ENCODE peak calls at places on chromosome 10, in eight cellular contexts. Q is heart left ventricle, Z is GM23338, T is A549, P is HCT116, U is fibroblast of lung, M is OCI-LY7, A is SK-N-SH. R is an unnamed sample.

GRCh38 chr10:88968316-88968882 is 15.8 kb upstream of the ACTA2 start:
- DNase-seq in Q (no peak), Z (no peak), T (no peak), P (no peak), U (no peak), M (no peak), A (no peak), R (no peak)

GRCh38 chr10:89283174-89283987 is 18.5 kb upstream of the IFIT2 start:
- DNase-seq in Q (no peak), Z (no peak), T (no peak), P (no peak), U (peak), M (no peak), A (peak), R (no peak)

GRCh38 chr10:24034571-24034970 is 174.4 kb upstream of the KIAA1217 start:
- DNase-seq in Q (peak), Z (no peak), T (peak), P (no peak), U (no peak), M (no peak), A (peak), R (no peak)

GRCh38 chr10:96500519-96500918 is 13.2 kb downstream of the TLL2 start:
- DNase-seq in Q (no peak), Z (peak), T (no peak), P (no peak), U (no peak), M (no peak), A (no peak), R (no peak)

GRCh38 chr10:95414844-95415545 is 124.2 kb upstream of the PDLIM1 start:
- DNase-seq in Q (no peak), Z (no peak), T (no peak), P (no peak), U (no peak), M (no peak), A (no peak), R (no peak)

GRCh38 chr10:78435484-78436222 is 402.0 kb downstream of the RPS24 start:
- DNase-seq in Q (no peak), Z (no peak), T (no peak), P (no peak), U (no peak), M (no peak), A (peak), R (no peak)

GRCh38 chr10:112235920-112236319 is 47.3 kb upstream of the TECTB start:
- DNase-seq in Q (no peak), Z (no peak), T (no peak), P (no peak), U (no peak), M (no peak), A (no peak), R (no peak)

GRCh38 chr10:47288236-47288635 is 11.8 kb upstream of the GDF10 start:
- DNase-seq in Q (no peak), Z (no peak), T (no peak), P (no peak), U (no peak), M (no peak), A (no peak), R (no peak)

GRCh38 chr10:63240807-63241206 is 107.7 kb downstream of the NRBF2 start:
- DNase-seq in Q (no peak), Z (no peak), T (no peak), P (no peak), U (peak), M (no peak), A (no peak), R (no peak)

GRCh38 chr10:62907470-62908212 is 91.5 kb upstream of the EGR2 start:
- DNase-seq in Q (no peak), Z (no peak), T (no peak), P (no peak), U (no peak), M (peak), A (no peak), R (no peak)

GRCh38 chr10:110444009-110444347 is 53.7 kb upstream of the DUSP5 start:
- DNase-seq in Q (no peak), Z (no peak), T (no peak), P (no peak), U (no peak), M (no peak), A (peak), R (no peak)

GRCh38 chr10:101110856-101111523 is 20.1 kb upstream of the TLX1 start:
- DNase-seq in Q (no peak), Z (no peak), T (no peak), P (no peak), U (no peak), M (no peak), A (no peak), R (no peak)

GRCh38 chr10:125064681-125065492 is 95.5 kb downstream of the CTBP2 start:
- DNase-seq in Q (no peak), Z (peak), T (no peak), P (peak), U (peak), M (peak), A (no peak), R (no peak)

GRCh38 chr10:86361134-86362128 is 5.2 kb downstream of the GRID1 start:
- DNase-seq in Q (peak), Z (no peak), T (no peak), P (no peak), U (no peak), M (no peak), A (peak), R (peak)

GRCh38 chr10:29876008-29876555 is 183.3 kb downstream of the JCAD start:
- DNase-seq in Q (no peak), Z (no peak), T (no peak), P (no peak), U (peak), M (no peak), A (no peak), R (no peak)

GRCh38 chr10:3208481-3209406 is 36.2 kb upstream of the PITRM1 start:
- DNase-seq in Q (no peak), Z (no peak), T (no peak), P (no peak), U (no peak), M (no peak), A (no peak), R (no peak)

GRCh38 chr10:49367600-49367999 is 28.3 kb downstream of the DRGX start:
- DNase-seq in Q (no peak), Z (peak), T (no peak), P (no peak), U (no peak), M (no peak), A (no peak), R (no peak)

GRCh38 chr10:128040096-128040495 is 86.1 kb downstream of the MKI67 start:
- DNase-seq in Q (no peak), Z (no peak), T (no peak), P (no peak), U (no peak), M (no peak), A (no peak), R (no peak)

GRCh38 chr10:69883680-69884375 is 82.1 kb downstream of the COL13A1 start:
- DNase-seq in Q (peak), Z (no peak), T (no peak), P (no peak), U (no peak), M (no peak), A (no peak), R (no peak)

GRCh38 chr10:69881202-69881601 is 79.5 kb downstream of the COL13A1 start:
- DNase-seq in Q (no peak), Z (no peak), T (no peak), P (no peak), U (no peak), M (no peak), A (no peak), R (no peak)

GRCh38 chr10:69884686-69885085 is 83.0 kb downstream of the COL13A1 start:
- DNase-seq in Q (no peak), Z (no peak), T (no peak), P (no peak), U (no peak), M (no peak), A (no peak), R (no peak)

GRCh38 chr10:69885379-69886156 is 83.9 kb downstream of the COL13A1 start:
- DNase-seq in Q (no peak), Z (peak), T (no peak), P (no peak), U (no peak), M (peak), A (peak), R (no peak)

DNA sequence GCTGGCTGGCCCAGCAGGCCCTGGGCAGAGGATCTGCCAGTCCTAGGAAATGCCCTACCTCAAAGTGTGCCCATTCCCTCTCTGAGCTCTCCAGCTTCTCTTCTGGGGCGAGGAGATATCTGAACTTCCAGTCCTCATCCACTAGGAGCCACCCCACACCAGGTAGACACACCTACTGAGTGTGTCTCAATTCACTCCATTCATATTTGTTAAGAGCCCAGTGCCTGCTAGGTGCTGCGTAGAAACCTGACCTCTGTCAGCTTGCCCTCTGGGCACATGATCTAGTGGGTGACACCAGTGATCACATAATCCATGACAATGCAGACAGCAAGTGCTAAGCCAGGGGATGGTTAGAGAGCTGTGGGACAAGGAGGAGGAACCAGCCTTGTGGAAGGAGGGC is 81.5 kb downstream of the COL13A1 start:
- DNase-seq in Q (peak), Z (peak), T (peak), P (no peak), U (no peak), M (peak), A (no peak), R (no peak)
- TF ChIP-seq CTCF in Q (no peak), Z (peak), T (no peak), P (peak), U (no peak), M (peak), A (no peak), R (no peak)

DNA sequence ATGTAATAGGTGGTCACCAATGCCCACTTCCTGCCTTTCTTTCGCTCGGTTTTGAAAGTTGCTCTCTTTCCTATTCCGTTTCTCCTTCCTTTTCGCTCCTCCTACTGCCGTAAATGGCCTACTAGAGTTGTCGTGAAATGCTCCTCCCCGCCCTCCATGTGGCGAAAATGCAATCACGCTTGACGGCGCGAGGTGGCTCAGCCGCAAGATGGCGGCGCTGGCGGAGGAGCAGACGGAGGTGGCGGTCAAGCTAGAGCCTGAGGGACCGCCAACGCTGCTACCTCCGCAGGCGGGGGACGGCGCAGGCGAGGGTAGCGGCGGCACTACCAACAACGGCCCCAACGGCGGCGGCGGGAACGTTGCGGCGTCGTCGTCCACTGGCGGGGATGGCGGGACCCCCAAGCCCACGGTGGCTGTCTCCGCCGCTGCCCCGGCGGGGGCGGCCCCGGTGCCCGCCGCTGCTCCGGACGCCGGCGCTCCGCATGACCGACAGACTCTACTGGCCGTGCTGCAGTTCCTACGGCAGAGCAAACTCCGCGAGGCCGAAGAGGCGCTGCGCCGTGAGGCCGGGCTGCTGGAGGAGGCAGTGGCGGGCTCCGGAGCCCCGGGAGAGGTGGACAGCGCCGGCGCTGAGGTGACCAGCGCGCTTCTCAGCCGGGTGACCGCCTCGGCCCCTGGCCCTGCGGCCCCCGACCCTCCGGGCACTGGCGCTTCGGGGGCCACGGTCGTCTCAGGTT is at the start of gene TAF5:
- DNase-seq in Q (peak), Z (peak), T (peak), P (peak), U (peak), M (peak), A (peak), R (peak)
- TF ChIP-seq CTCF in Q (no peak), Z (no peak), T (no peak), P (no peak), U (no peak), M (no peak), A (no peak), R (no peak)

GRCh38 chr10:14241196-14241595 is 89.5 kb downstream of the FRMD4A start:
- DNase-seq in Q (no peak), Z (no peak), T (no peak), P (no peak), U (no peak), M (no peak), A (no peak), R (no peak)
- TF ChIP-seq CTCF in Q (no peak), Z (no peak), T (no peak), P (no peak), U (no peak), M (no peak), A (no peak), R (no peak)

GRCh38 chr10:36606234-36606839 is 519.1 kb upstream of the ANKRD30A start:
- DNase-seq in Q (no peak), Z (no peak), T (no peak), P (no peak), U (peak), M (no peak), A (no peak), R (no peak)
- TF ChIP-seq CTCF in Q (no peak), Z (no peak), T (no peak), P (no peak), U (no peak), M (no peak), A (no peak), R (no peak)

GRCh38 chr10:70478191-70479160 is at the start of gene PALD1:
- DNase-seq in Q (peak), Z (peak), T (peak), P (peak), U (peak), M (peak), A (peak), R (peak)
- TF ChIP-seq CTCF in Q (no peak), Z (no peak), T (no peak), P (no peak), U (no peak), M (no peak), A (no peak), R (no peak)

GRCh38 chr10:35795131-35795819 is 153.2 kb upstream of the FZD8 start:
- DNase-seq in Q (no peak), Z (no peak), T (no peak), P (no peak), U (peak), M (no peak), A (no peak), R (no peak)

GRCh38 chr10:35792301-35792700 is 150.2 kb upstream of the FZD8 start:
- DNase-seq in Q (no peak), Z (no peak), T (no peak), P (no peak), U (peak), M (no peak), A (no peak), R (no peak)

GRCh38 chr10:35797187-35797586 is 155.1 kb upstream of the FZD8 start:
- DNase-seq in Q (no peak), Z (no peak), T (no peak), P (no peak), U (peak), M (no peak), A (no peak), R (no peak)

GRCh38 chr10:35789996-35790395 is 147.9 kb upstream of the FZD8 start:
- DNase-seq in Q (no peak), Z (no peak), T (no peak), P (no peak), U (peak), M (no peak), A (no peak), R (no peak)

DNA sequence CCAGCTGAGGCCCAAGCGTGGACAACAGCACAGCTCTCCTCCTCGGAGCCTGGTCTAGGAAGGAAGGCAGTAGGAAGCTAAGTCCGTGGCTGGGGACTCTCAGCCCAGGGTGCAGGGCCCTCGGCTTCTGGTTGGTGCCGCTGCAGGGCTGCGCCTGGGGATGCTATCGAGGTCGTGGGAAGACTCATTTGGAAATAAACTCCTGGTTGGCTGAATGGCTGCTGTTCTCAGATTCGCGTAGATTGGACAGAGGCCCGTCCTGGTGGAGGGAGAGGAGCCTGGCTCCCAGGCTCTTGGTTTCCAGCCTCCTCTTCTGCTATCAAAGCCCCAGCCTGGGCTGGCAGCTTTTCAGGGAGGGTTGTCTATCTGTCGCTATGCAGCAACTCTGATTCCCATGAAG is 152.6 kb upstream of the FZD8 start:
- DNase-seq in Q (peak), Z (no peak), T (no peak), P (no peak), U (no peak), M (no peak), A (no peak), R (no peak)
- TF ChIP-seq CTCF in Q (no peak), Z (peak), T (no peak), P (no peak), U (no peak), M (no peak), A (no peak), R (no peak)

DNA sequence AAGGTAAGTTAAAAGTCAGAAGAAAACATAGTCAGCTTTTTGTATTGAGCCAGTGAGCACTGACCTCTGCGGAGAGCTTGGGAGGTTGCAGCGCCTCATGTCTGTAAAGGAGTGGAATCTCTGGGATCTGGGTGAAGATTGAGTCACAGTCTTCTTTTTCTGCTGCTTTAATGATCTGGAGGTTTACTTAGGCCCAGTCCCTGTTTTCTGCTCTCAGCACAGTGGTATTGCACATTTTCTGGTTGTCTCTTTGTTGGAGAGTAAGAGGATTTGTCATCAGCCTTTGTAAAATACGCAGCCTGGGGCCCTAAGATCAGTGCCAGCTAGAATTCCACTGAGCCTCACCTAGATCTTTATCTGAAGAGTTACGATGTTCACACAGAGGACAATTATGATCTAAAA is 58.3 kb upstream of the GJD4 start:
- DNase-seq in Q (no peak), Z (peak), T (peak), P (no peak), U (peak), M (no peak), A (no peak), R (no peak)
- TF ChIP-seq CTCF in Q (no peak), Z (peak), T (peak), P (no peak), U (no peak), M (no peak), A (peak), R (no peak)

GRCh38 chr10:68897336-68897741 is 3.8 kb upstream of the DDX50 start:
- DNase-seq in Q (no peak), Z (peak), T (peak), P (peak), U (peak), M (peak), A (peak), R (peak)
- TF ChIP-seq CTCF in Q (peak), Z (peak), T (peak), P (peak), U (peak), M (peak), A (peak), R (no peak)